ENCODE peak calls at places on chromosomes 13 and 19, in four cellular contexts. One of them, this sample, is unnamed.
A peak's percentile ranks its signal among the peaks of the same experiment; 100 is the strongest.

GRCh38 chr13:97257800-97258799 is 36.0 kb downstream of the MBNL2 start:
- DNase-seq in neural progenitor cell: peak; percentile 50
- DNase-seq in mucosa of descending colon: no peak
- DNase-seq in left ventricle myocardium inferior: peak; percentile 40
- DNase-seq in this sample: peak; percentile 45

GRCh38 chr13:89375839-89376238 is 1704.7 kb downstream of the SLITRK5 start:
- DNase-seq in left ventricle myocardium inferior: no peak
- DNase-seq in mucosa of descending colon: no peak
- DNase-seq in neural progenitor cell: no peak
- DNase-seq in this sample: no peak

GRCh38 chr13:32585625-32586021 is 629 bp upstream of the PDS5B start:
- DNase-seq in mucosa of descending colon: peak; percentile 32
- DNase-seq in neural progenitor cell: peak; percentile 44
- DNase-seq in left ventricle myocardium inferior: no peak
- DNase-seq in this sample: no peak

GRCh38 chr13:65472336-65472735 is 1757.8 kb downstream of the PCDH9 start:
- DNase-seq in mucosa of descending colon: no peak
- DNase-seq in left ventricle myocardium inferior: no peak
- DNase-seq in neural progenitor cell: no peak
- DNase-seq in this sample: no peak

GRCh38 chr13:26964278-26965057 is 203.9 kb upstream of the GPR12 start:
- DNase-seq in mucosa of descending colon: no peak
- DNase-seq in left ventricle myocardium inferior: no peak
- DNase-seq in neural progenitor cell: no peak
- DNase-seq in this sample: peak; percentile 70

GRCh38 chr13:113493315-113493951 is 2.9 kb upstream of the DCUN1D2 start:
- DNase-seq in left ventricle myocardium inferior: no peak
- DNase-seq in neural progenitor cell: no peak
- DNase-seq in mucosa of descending colon: no peak
- DNase-seq in this sample: no peak

GRCh38 chr19:8221161-8221560 is 12.0 kb downstream of the CERS4 start:
- DNase-seq in left ventricle myocardium inferior: no peak
- DNase-seq in mucosa of descending colon: no peak
- DNase-seq in neural progenitor cell: no peak
- DNase-seq in this sample: no peak

GRCh38 chr13:62626771-62627170 is 1211.1 kb upstream of the PCDH20 start:
- DNase-seq in left ventricle myocardium inferior: no peak
- DNase-seq in neural progenitor cell: peak; percentile 30
- DNase-seq in mucosa of descending colon: no peak
- DNase-seq in this sample: no peak

GRCh38 chr13:99314640-99315176 is 7.5 kb upstream of the GPR183 start:
- DNase-seq in mucosa of descending colon: no peak
- DNase-seq in neural progenitor cell: no peak
- DNase-seq in left ventricle myocardium inferior: no peak
- DNase-seq in this sample: no peak

GRCh38 chr13:100588350-100589177 is at the start of gene GGACT:
- DNase-seq in neural progenitor cell: peak; percentile 74
- DNase-seq in left ventricle myocardium inferior: peak; percentile 70
- DNase-seq in mucosa of descending colon: peak; percentile 90
- DNase-seq in this sample: peak; percentile 85

GRCh38 chr13:107203146-107203847 is 635.4 kb upstream of the ARGLU1 start:
- DNase-seq in left ventricle myocardium inferior: no peak
- DNase-seq in neural progenitor cell: peak; percentile 73
- DNase-seq in mucosa of descending colon: no peak
- DNase-seq in this sample: peak; percentile 39

GRCh38 chr13:73900591-73900990 is 233.6 kb downstream of the KLF12 start:
- DNase-seq in neural progenitor cell: no peak
- DNase-seq in mucosa of descending colon: no peak
- DNase-seq in left ventricle myocardium inferior: no peak
- DNase-seq in this sample: no peak

GRCh38 chr13:25662516-25662915 is 290.7 kb downstream of the ATP8A2 start:
- DNase-seq in neural progenitor cell: no peak
- DNase-seq in mucosa of descending colon: no peak
- DNase-seq in left ventricle myocardium inferior: no peak
- DNase-seq in this sample: no peak

GRCh38 chr19:18274303-18274775 is at the start of gene IQCN:
- DNase-seq in neural progenitor cell: no peak
- DNase-seq in mucosa of descending colon: peak; percentile 61
- DNase-seq in left ventricle myocardium inferior: no peak
- DNase-seq in this sample: no peak

GRCh38 chr19:47768604-47769003 is 9.9 kb upstream of the SELENOW start:
- DNase-seq in left ventricle myocardium inferior: no peak
- DNase-seq in neural progenitor cell: no peak
- DNase-seq in mucosa of descending colon: no peak
- DNase-seq in this sample: no peak

GRCh38 chr13:95713651-95714050 is 36.7 kb downstream of the DNAJC3 start:
- DNase-seq in left ventricle myocardium inferior: no peak
- DNase-seq in neural progenitor cell: no peak
- DNase-seq in mucosa of descending colon: no peak
- DNase-seq in this sample: no peak

DNA sequence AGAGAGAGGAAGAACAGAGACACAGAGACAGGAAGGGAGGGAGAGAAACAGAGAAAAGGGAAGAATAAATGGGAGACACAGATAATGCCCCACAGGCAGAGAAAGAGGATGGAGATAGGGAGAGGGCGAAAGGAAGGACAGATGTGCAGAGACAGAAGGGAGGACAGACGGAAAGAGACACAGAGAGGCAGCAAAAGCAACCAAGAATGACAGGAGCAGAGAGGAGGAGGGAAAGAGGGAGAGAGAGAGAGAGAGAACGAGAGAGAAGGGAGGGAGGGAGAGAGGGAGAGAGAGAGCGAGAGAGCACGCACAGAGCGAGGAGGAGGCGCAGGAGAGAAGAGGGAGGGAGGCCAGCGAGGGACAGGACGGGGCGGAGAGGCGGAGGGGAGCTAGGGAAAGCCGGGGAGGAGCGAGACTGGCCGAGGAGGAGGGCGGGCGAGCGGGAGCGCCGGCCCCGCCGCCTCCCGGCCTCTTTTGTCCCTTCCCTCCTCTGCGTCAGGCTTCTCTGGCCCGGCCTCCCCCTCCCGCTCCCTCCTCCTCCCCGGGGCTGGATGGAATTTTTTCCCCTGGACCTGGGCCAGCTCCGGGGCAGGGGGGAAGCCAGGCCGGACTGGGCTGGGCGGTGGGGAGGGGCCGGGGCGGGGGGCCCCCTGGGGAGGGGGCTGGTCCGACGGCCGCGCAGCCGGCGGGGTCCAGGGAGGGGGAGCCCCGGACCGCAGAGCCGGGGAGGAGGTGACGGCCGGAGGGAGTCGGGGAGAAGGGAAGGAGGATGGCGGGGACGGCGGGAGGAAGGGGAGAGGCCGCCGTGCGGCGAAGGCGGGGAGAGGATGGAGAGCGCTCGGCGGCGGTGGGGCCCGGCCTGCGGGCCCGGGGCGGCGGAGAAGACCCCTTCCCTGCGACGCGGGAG is 4.2 kb upstream of the SPACA6 start:
- DNase-seq in neural progenitor cell: peak; percentile 91
- DNase-seq in left ventricle myocardium inferior: peak; percentile 92
- DNase-seq in mucosa of descending colon: peak; percentile 80
- DNase-seq in this sample: peak; percentile 91
- TF ChIP-seq CTCF in neural progenitor cell: no peak
- TF ChIP-seq CTCF in left ventricle myocardium inferior: peak; percentile 39
- TF ChIP-seq CTCF in mucosa of descending colon: no peak
- TF ChIP-seq CTCF in this sample: no peak

DNA sequence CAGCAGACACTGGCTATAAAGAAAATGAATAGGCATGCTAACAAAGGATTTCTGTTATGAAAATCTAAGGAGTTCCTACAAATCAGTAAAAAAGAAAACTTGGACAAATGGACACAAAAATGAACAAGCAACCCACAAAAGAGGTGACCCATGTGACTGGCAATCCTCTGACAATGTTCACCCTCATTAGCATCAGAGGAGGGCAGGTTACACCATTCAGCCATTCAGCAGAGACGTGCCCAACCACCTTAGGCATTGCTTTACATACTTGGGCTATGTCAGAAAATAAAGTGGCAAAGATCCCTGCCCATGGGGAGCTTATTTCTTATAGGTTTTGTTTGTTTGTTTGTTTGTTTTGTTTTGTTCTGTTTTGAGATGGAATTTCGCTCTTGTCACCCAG is 46.0 kb downstream of the TNFRSF19 start:
- DNase-seq in mucosa of descending colon: no peak
- DNase-seq in neural progenitor cell: no peak
- DNase-seq in left ventricle myocardium inferior: no peak
- DNase-seq in this sample: no peak
- H3K4me3 ChIP-seq in mucosa of descending colon: no peak overlapping the region
- H3K4me3 ChIP-seq in neural progenitor cell: no peak overlapping the region
- H3K4me3 ChIP-seq in left ventricle myocardium inferior: no peak overlapping the region
- H3K4me3 ChIP-seq in this sample: no peak overlapping the region

GRCh38 chr13:110317093-110317492 is 10.0 kb downstream of the COL4A2 start:
- DNase-seq in mucosa of descending colon: no peak
- DNase-seq in left ventricle myocardium inferior: no peak
- DNase-seq in neural progenitor cell: no peak
- DNase-seq in this sample: no peak
- H3K4me1 ChIP-seq in mucosa of descending colon: no peaks in the 10 kb centered on the region
- H3K4me1 ChIP-seq in left ventricle myocardium inferior: peaks cover 97% of the 10 kb centered on the region
- H3K4me1 ChIP-seq in neural progenitor cell: no peaks in the 10 kb centered on the region
- H3K4me1 ChIP-seq in this sample: no peaks in the 10 kb centered on the region

GRCh38 chr19:3599776-3600183 is 6.9 kb downstream of the TBXA2R start:
- DNase-seq in mucosa of descending colon: no peak
- DNase-seq in neural progenitor cell: peak; percentile 42
- DNase-seq in left ventricle myocardium inferior: no peak
- DNase-seq in this sample: no peak
- TF ChIP-seq CTCF in mucosa of descending colon: no peak
- TF ChIP-seq CTCF in neural progenitor cell: peak; percentile 36
- TF ChIP-seq CTCF in left ventricle myocardium inferior: no peak
- TF ChIP-seq CTCF in this sample: peak; percentile 28